ENCODE peak calls at places on chromosomes 11 and 22, in five cellular contexts. One of them, this sample, is unnamed.
A peak's percentile ranks its signal among the peaks of the same experiment; 100 is the strongest.

GRCh38 chr11:57647368-57647767 is 2.3 kb downstream of the YPEL4 start:
- DNase-seq in mesothelial cell of epicardium: no peak
- DNase-seq in WTC11: peak; percentile 34
- DNase-seq in caudate nucleus: no peak
- DNase-seq in iris pigment epithelial cell: no peak
- DNase-seq in this sample: peak; percentile 50

GRCh38 chr11:74018331-74019005 is 9.6 kb upstream of the UCP3 start:
- DNase-seq in WTC11: no peak
- DNase-seq in iris pigment epithelial cell: peak; percentile 95
- DNase-seq in mesothelial cell of epicardium: no peak
- DNase-seq in caudate nucleus: no peak
- DNase-seq in this sample: no peak

GRCh38 chr11:65964906-65965305 is 3.4 kb downstream of the SART1 start:
- DNase-seq in iris pigment epithelial cell: no peak
- DNase-seq in WTC11: no peak
- DNase-seq in mesothelial cell of epicardium: no peak
- DNase-seq in caudate nucleus: no peak
- DNase-seq in this sample: no peak

GRCh38 chr22:24434472-24435322 is 7.3 kb downstream of the ADORA2A start:
- DNase-seq in caudate nucleus: no peak
- DNase-seq in mesothelial cell of epicardium: no peak
- DNase-seq in iris pigment epithelial cell: peak; percentile 41
- DNase-seq in WTC11: no peak
- DNase-seq in this sample: no peak

GRCh38 chr22:31284241-31284745 is 8.0 kb downstream of the PIK3IP1 start:
- DNase-seq in mesothelial cell of epicardium: no peak
- DNase-seq in caudate nucleus: no peak
- DNase-seq in WTC11: no peak
- DNase-seq in iris pigment epithelial cell: no peak
- DNase-seq in this sample: peak; percentile 15

GRCh38 chr11:83648610-83649467 is 362.7 kb upstream of the CCDC90B start:
- DNase-seq in caudate nucleus: no peak
- DNase-seq in WTC11: no peak
- DNase-seq in mesothelial cell of epicardium: no peak
- DNase-seq in iris pigment epithelial cell: peak; percentile 1
- DNase-seq in this sample: peak; percentile 35

GRCh38 chr11:10490032-10490397 is 35.0 kb downstream of the AMPD3 start:
- DNase-seq in mesothelial cell of epicardium: no peak
- DNase-seq in caudate nucleus: no peak
- DNase-seq in iris pigment epithelial cell: no peak
- DNase-seq in WTC11: no peak
- DNase-seq in this sample: no peak

GRCh38 chr11:133163463-133164419 is 368.6 kb downstream of the OPCML start:
- DNase-seq in iris pigment epithelial cell: peak; percentile 20
- DNase-seq in WTC11: no peak
- DNase-seq in caudate nucleus: no peak
- DNase-seq in mesothelial cell of epicardium: no peak
- DNase-seq in this sample: peak; percentile 62

GRCh38 chr11:122115520-122116343 is at the start of gene BLID:
- DNase-seq in mesothelial cell of epicardium: no peak
- DNase-seq in caudate nucleus: peak; percentile 17
- DNase-seq in WTC11: peak; percentile 79
- DNase-seq in iris pigment epithelial cell: peak; percentile 56
- DNase-seq in this sample: peak; percentile 80

GRCh38 chr11:75275581-75275980 is 35.0 kb downstream of the TPBGL start:
- DNase-seq in mesothelial cell of epicardium: no peak
- DNase-seq in iris pigment epithelial cell: peak; percentile 53
- DNase-seq in WTC11: no peak
- DNase-seq in caudate nucleus: no peak
- DNase-seq in this sample: no peak

GRCh38 chr11:76628408-76628947 is 42.1 kb downstream of the LRRC32 start:
- DNase-seq in caudate nucleus: no peak
- DNase-seq in WTC11: no peak
- DNase-seq in mesothelial cell of epicardium: no peak
- DNase-seq in iris pigment epithelial cell: no peak
- DNase-seq in this sample: no peak

GRCh38 chr22:29030618-29031235 is 30.9 kb downstream of the C22orf31 start:
- DNase-seq in WTC11: peak; percentile 71
- DNase-seq in caudate nucleus: no peak
- DNase-seq in iris pigment epithelial cell: peak; percentile 91
- DNase-seq in mesothelial cell of epicardium: peak; percentile 59
- DNase-seq in this sample: peak; percentile 79

GRCh38 chr22:29265929-29266328 is 1.9 kb downstream of the RHBDD3 start:
- DNase-seq in mesothelial cell of epicardium: no peak
- DNase-seq in iris pigment epithelial cell: no peak
- DNase-seq in WTC11: no peak
- DNase-seq in caudate nucleus: no peak
- DNase-seq in this sample: no peak

GRCh38 chr11:113974741-113975470 is at the start of gene HTR3A:
- DNase-seq in caudate nucleus: no peak
- DNase-seq in iris pigment epithelial cell: peak; percentile 34
- DNase-seq in WTC11: peak; percentile 63
- DNase-seq in mesothelial cell of epicardium: peak; percentile 50
- DNase-seq in this sample: peak; percentile 78

GRCh38 chr11:66262696-66263095 is 5.7 kb upstream of the RAB1B start:
- DNase-seq in mesothelial cell of epicardium: no peak
- DNase-seq in caudate nucleus: no peak
- DNase-seq in WTC11: no peak
- DNase-seq in iris pigment epithelial cell: no peak
- DNase-seq in this sample: no peak

GRCh38 chr11:78170874-78171549 is 17.4 kb downstream of the KCTD21 start:
- DNase-seq in mesothelial cell of epicardium: no peak
- DNase-seq in caudate nucleus: no peak
- DNase-seq in iris pigment epithelial cell: peak; percentile 44
- DNase-seq in WTC11: no peak
- DNase-seq in this sample: no peak

GRCh38 chr11:116613201-116613910 is 159.4 kb downstream of the BUD13 start:
- DNase-seq in mesothelial cell of epicardium: no peak
- DNase-seq in iris pigment epithelial cell: no peak
- DNase-seq in WTC11: no peak
- DNase-seq in caudate nucleus: no peak
- DNase-seq in this sample: no peak

GRCh38 chr22:28542980-28543621 is 136.5 kb downstream of the TTC28 start:
- DNase-seq in iris pigment epithelial cell: no peak
- DNase-seq in WTC11: no peak
- DNase-seq in mesothelial cell of epicardium: no peak
- DNase-seq in caudate nucleus: no peak
- DNase-seq in this sample: no peak

GRCh38 chr11:9276571-9276970 is 11.4 kb upstream of the DENND5A start:
- DNase-seq in WTC11: no peak
- DNase-seq in mesothelial cell of epicardium: no peak
- DNase-seq in iris pigment epithelial cell: no peak
- DNase-seq in caudate nucleus: no peak
- DNase-seq in this sample: no peak

GRCh38 chr11:65719887-65720236 is 736 bp downstream of the RNASEH2C start:
- DNase-seq in iris pigment epithelial cell: peak; percentile 62
- DNase-seq in caudate nucleus: no peak
- DNase-seq in WTC11: no peak
- DNase-seq in mesothelial cell of epicardium: no peak
- DNase-seq in this sample: no peak

GRCh38 chr11:73978576-73979086 is 4.0 kb downstream of the UCP2 start:
- DNase-seq in mesothelial cell of epicardium: no peak
- DNase-seq in caudate nucleus: no peak
- DNase-seq in WTC11: no peak
- DNase-seq in iris pigment epithelial cell: peak; percentile 15
- DNase-seq in this sample: no peak

GRCh38 chr11:2580061-2580421 is 119.8 kb downstream of the KCNQ1OT1 start:
- DNase-seq in WTC11: peak; percentile 8
- DNase-seq in mesothelial cell of epicardium: no peak
- DNase-seq in caudate nucleus: no peak
- DNase-seq in iris pigment epithelial cell: no peak
- DNase-seq in this sample: no peak

GRCh38 chr22:37559901-37560681 is at the start of gene CDC42EP1:
- DNase-seq in iris pigment epithelial cell: peak; percentile 55
- DNase-seq in mesothelial cell of epicardium: no peak
- DNase-seq in WTC11: peak; percentile 55
- DNase-seq in caudate nucleus: peak; percentile 38
- DNase-seq in this sample: peak; percentile 74

GRCh38 chr11:1192741-1193325 is 30.0 kb upstream of the MUC5B start:
- DNase-seq in mesothelial cell of epicardium: no peak
- DNase-seq in caudate nucleus: no peak
- DNase-seq in WTC11: peak; percentile 9
- DNase-seq in iris pigment epithelial cell: no peak
- DNase-seq in this sample: no peak

GRCh38 chr11:121535122-121535796 is 82.5 kb upstream of the SORL1-AS1 start:
- DNase-seq in caudate nucleus: no peak
- DNase-seq in WTC11: no peak
- DNase-seq in mesothelial cell of epicardium: no peak
- DNase-seq in iris pigment epithelial cell: no peak
- DNase-seq in this sample: no peak

GRCh38 chr11:12502041-12502440 is 124.7 kb downstream of the PARVA start:
- DNase-seq in caudate nucleus: no peak
- DNase-seq in WTC11: no peak
- DNase-seq in mesothelial cell of epicardium: no peak
- DNase-seq in iris pigment epithelial cell: peak; percentile 58
- DNase-seq in this sample: no peak

GRCh38 chr22:43378011-43378704 is 33.7 kb upstream of the MPPED1 start:
- DNase-seq in WTC11: no peak
- DNase-seq in caudate nucleus: no peak
- DNase-seq in iris pigment epithelial cell: peak; percentile 74
- DNase-seq in mesothelial cell of epicardium: no peak
- DNase-seq in this sample: no peak